ENCODE peak calls at places on chromosomes 13 and 19, in five cellular contexts. D is effector memory CD4-positive, alpha-beta T cell; H is ovary; G is RWPE2; L is CD8-positive, alpha-beta T cell. X is an unnamed sample.

GRCh38 chr13:89474432-89474831 is 1803.3 kb downstream of the SLITRK5 start:
- DNase-seq in D (no peak), G (no peak), H (no peak), L (no peak), X (no peak)

GRCh38 chr19:3669134-3669436 is 31.2 kb downstream of the PIP5K1C start:
- DNase-seq in G (no peak), D (no peak), L (no peak), H (no peak), X (no peak)

GRCh38 chr19:29631450-29631849 is 25.4 kb downstream of the POP4 start:
- DNase-seq in D (no peak), L (no peak), H (no peak), G (no peak), X (no peak)

GRCh38 chr19:6021878-6022569 is 44.1 kb upstream of the RANBP3 start:
- DNase-seq in L (peak; percentile 67), D (peak; percentile 63), G (no peak), H (peak; percentile 87), X (peak; percentile 61)

GRCh38 chr13:26026211-26026610 is 25.6 kb downstream of the SHISA2 start:
- DNase-seq in L (no peak), D (no peak), H (no peak), G (no peak), X (no peak)

GRCh38 chr19:35734273-35734672 is 8.0 kb downstream of the IGFLR1 start:
- DNase-seq in L (no peak), G (no peak), H (peak; percentile 31), D (no peak), X (no peak)

GRCh38 chr19:1847348-1847683 is 967 bp downstream of the REXO1 start:
- DNase-seq in H (no peak), D (no peak), L (no peak), G (no peak), X (no peak)

GRCh38 chr13:100209857-100210580 is 121.1 kb downstream of the PCCA start:
- DNase-seq in G (no peak), D (no peak), L (no peak), H (no peak), X (no peak)

GRCh38 chr19:5718579-5719273 is 1.2 kb downstream of the LONP1 start:
- DNase-seq in L (no peak), G (no peak), H (no peak), D (no peak), X (no peak)

GRCh38 chr13:113776231-113777125 is 17.5 kb downstream of the TMEM255B start:
- DNase-seq in D (no peak), L (no peak), G (no peak), H (no peak), X (no peak)

GRCh38 chr13:88074794-88075509 is 403.8 kb downstream of the SLITRK5 start:
- DNase-seq in G (no peak), D (no peak), H (no peak), L (no peak), X (no peak)

GRCh38 chr19:5484398-5485285 is 29.4 kb downstream of the ZNRF4 start:
- DNase-seq in G (no peak), H (no peak), D (no peak), L (no peak), X (no peak)

GRCh38 chr19:16627194-16627927 is 643 bp downstream of the MED26 start:
- DNase-seq in L (no peak), D (no peak), H (peak; percentile 62), G (no peak), X (no peak)

GRCh38 chr19:55683449-55684261 is 8.6 kb downstream of the EPN1 start:
- DNase-seq in D (no peak), H (no peak), G (no peak), L (no peak), X (no peak)

GRCh38 chr19:48625891-48626327 is 6.6 kb downstream of the SPHK2 start:
- DNase-seq in G (no peak), D (no peak), H (peak; percentile 70), L (no peak), X (no peak)

GRCh38 chr13:50526771-50527567 is 316.5 kb downstream of the DLEU7 start:
- DNase-seq in L (no peak), D (no peak), H (no peak), G (no peak), X (no peak)

GRCh38 chr13:35512271-35512920 is 35.9 kb upstream of the MAB21L1 start:
- DNase-seq in D (no peak), L (no peak), G (no peak), H (no peak), X (no peak)

GRCh38 chr19:38656171-38656981 is 8.9 kb downstream of the ACTN4 start:
- DNase-seq in D (no peak), H (no peak), G (no peak), L (no peak), X (peak; percentile 26)

GRCh38 chr13:30743319-30744055 is 8.1 kb downstream of the ALOX5AP start:
- DNase-seq in L (no peak), G (peak; percentile 83), D (no peak), H (peak; percentile 23), X (no peak)

GRCh38 chr19:6059396-6059947 is 50.8 kb downstream of the RFX2 start:
- DNase-seq in G (no peak), H (no peak), D (no peak), L (no peak), X (no peak)

GRCh38 chr13:43033038-43033437 is 9.7 kb downstream of the DNAJC15 start:
- DNase-seq in H (no peak), L (no peak), G (no peak), D (no peak), X (no peak)

GRCh38 chr19:31641591-31641990 is 292.4 kb upstream of the TSHZ3 start:
- DNase-seq in H (no peak), G (no peak), L (no peak), D (no peak), X (no peak)

GRCh38 chr19:11008111-11008510 is 47.3 kb downstream of the SMARCA4 start:
- DNase-seq in G (no peak), L (no peak), H (no peak), D (no peak), X (no peak)

GRCh38 chr13:40158218-40158617 is 502.8 kb downstream of the COG6 start:
- DNase-seq in D (no peak), L (no peak), H (no peak), G (no peak), X (no peak)

GRCh38 chr19:8519388-8519787 is 5.4 kb upstream of the ZNF414 start:
- DNase-seq in L (no peak), D (no peak), H (no peak), G (no peak), X (no peak)

GRCh38 chr13:19179916-19180315 is 1.7 kb downstream of the TUBA3C start:
- DNase-seq in H (no peak), G (no peak), D (no peak), L (no peak), X (no peak)

GRCh38 chr13:99087954-99088491 is 110.2 kb upstream of the DOCK9 start:
- DNase-seq in H (peak; percentile 30), D (no peak), G (no peak), L (no peak), X (no peak)

GRCh38 chr13:58437436-58437835 is 805.9 kb downstream of the PCDH17 start:
- DNase-seq in D (no peak), H (no peak), G (no peak), L (no peak), X (no peak)

GRCh38 chr13:25977216-25977615 is 74.6 kb downstream of the SHISA2 start:
- DNase-seq in L (no peak), H (no peak), D (no peak), G (no peak), X (no peak)

GRCh38 chr13:90867336-90867683 is 480.2 kb upstream of the MIR17HG start:
- DNase-seq in G (no peak), H (peak; percentile 31), D (no peak), L (no peak), X (no peak)

GRCh38 chr13:74773263-74773662 is 639.1 kb upstream of the KLF12 start:
- DNase-seq in L (no peak), D (no peak), G (no peak), H (no peak), X (no peak)

GRCh38 chr19:10419646-10420443 is 493 bp upstream of the PDE4A start:
- DNase-seq in H (peak; percentile 21), G (no peak), L (no peak), D (no peak), X (peak; percentile 75)

GRCh38 chr13:50125556-50126377 is 110.5 kb downstream of the KCNRG start:
- DNase-seq in L (peak; percentile 79), G (peak; percentile 63), H (peak; percentile 91), D (peak; percentile 87), X (peak; percentile 79)

GRCh38 chr19:38617764-38618589 is at the start of gene MAP4K1:
- DNase-seq in G (no peak), D (peak; percentile 49), H (peak; percentile 46), L (peak; percentile 49), X (peak; percentile 57)

DNA sequence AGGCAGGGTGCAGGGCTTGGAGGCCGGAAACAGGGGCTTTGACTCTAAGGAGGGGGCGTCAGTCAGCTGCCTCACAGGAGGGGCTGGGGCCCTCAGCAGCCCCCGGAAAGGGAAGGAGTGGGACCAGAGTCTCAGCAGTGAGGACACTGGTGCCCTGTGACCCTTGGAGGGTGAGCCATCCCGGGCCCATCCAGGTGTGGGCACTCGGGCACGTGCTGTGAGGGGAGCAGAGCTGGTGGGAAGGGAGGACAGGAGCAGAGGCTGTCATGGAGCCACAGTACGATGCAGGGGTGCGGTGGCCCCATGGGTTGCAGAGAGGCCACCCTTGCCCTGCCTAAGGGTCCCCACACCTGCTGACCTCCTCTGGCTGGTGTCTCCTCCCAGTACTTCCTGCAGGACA is 19.1 kb upstream of the ZNF544 start:
- DNase-seq in D (no peak), L (no peak), G (no peak), H (no peak), X (no peak)
- H3K27ac ChIP-seq in D (no peak overlapping the region), L (no peak overlapping the region), G (no peak overlapping the region), H (no peak overlapping the region), X (no peak overlapping the region)

GRCh38 chr19:34180273-34180672 is 8.0 kb downstream of the LSM14A start:
- DNase-seq in L (no peak), D (no peak), G (no peak), H (no peak), X (no peak)
- H3K4me1 ChIP-seq in L (peaks cover 71% of the 10 kb centered on the region), D (peaks cover 53% of the 10 kb centered on the region), G (peaks cover 22% of the 10 kb centered on the region), H (peaks cover 25% of the 10 kb centered on the region), X (peaks cover 95% of the 10 kb centered on the region)

DNA sequence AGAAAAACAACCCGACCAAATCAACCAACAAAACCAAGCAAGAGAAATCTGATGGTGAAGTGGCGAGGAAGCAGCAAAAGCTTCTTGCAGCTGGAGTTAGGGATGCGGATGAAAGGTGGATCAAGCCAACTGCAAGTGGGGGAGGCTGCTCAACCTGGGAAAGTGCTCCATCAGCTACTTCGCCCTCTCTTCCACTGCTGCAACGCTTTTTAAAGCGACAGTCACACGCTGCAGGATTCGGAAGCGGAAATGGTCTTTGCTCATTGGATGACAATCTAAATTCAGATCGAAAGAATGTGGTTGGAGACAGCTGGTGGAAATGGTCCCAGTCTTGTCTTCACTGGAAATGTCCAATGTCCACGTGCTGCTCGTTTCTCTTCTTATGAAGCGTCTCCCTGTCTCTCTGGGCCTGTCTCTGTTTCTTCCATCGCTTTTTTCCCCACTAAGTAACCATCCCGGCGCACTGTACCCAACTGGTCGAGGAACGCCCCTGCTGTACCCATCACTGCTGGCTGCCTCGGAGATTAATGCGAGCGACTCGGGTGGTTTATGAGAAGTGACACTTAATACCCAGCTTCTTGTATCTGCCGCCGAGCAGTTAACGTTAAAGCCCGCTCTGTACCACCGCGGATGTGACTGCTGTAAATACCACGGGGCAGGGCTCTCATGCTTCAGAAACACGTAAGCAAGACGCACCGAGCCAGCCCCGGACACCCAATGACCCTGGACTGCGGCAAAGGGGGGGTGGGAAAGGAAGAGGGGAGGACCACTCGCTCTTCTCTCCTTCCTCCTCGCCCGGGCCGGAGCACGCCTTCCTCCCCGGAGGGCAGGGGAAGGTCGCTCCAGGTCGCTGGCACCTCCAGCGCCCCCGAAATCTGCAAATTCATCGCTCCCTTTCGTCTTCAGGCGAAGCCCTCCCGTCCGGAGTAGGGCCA is 1.9 kb upstream of the FGF9 start:
- DNase-seq in L (no peak), D (no peak), H (peak; percentile 48), G (no peak), X (peak; percentile 67)
- H3K27ac ChIP-seq in L (peak overlapping the region; percentile 56), D (no peak overlapping the region), H (peak overlapping the region; percentile 17), G (no peak overlapping the region), X (no peak overlapping the region)

GRCh38 chr19:42471554-42472249 is 29.0 kb upstream of the CXCL17 start:
- DNase-seq in L (no peak), G (no peak), D (no peak), H (no peak), X (no peak)
- H3K4me1 ChIP-seq in L (no peaks in the 10 kb centered on the region), G (peaks cover 1% of the 10 kb centered on the region), D (no peaks in the 10 kb centered on the region), H (no peaks in the 10 kb centered on the region), X (no peaks in the 10 kb centered on the region)